ENCODE peak calls at places on chromosomes 5 and 9, in six cellular contexts. One of them, this sample, is unnamed.

GRCh38 chr5:132840896-132841818 is 10.7 kb upstream of the SHROOM1 start:
- DNase-seq in IMR-90: peak; percentile 34
- DNase-seq in mesenchymal stem cell: peak; percentile 71
- DNase-seq in H1: no peak
- DNase-seq in neuronal stem cell: no peak
- DNase-seq in mesendoderm: no peak
- DNase-seq in this sample: peak; percentile 63

GRCh38 chr9:78215706-78216105 is 20.2 kb upstream of the CEP78 start:
- DNase-seq in H1: no peak
- DNase-seq in neuronal stem cell: no peak
- DNase-seq in IMR-90: peak; percentile 31
- DNase-seq in mesenchymal stem cell: peak; percentile 13
- DNase-seq in mesendoderm: peak; percentile 53
- DNase-seq in this sample: peak; percentile 81

GRCh38 chr5:83142526-83142925 is 65.2 kb downstream of the XRCC4 start:
- DNase-seq in neuronal stem cell: no peak
- DNase-seq in H1: no peak
- DNase-seq in mesendoderm: no peak
- DNase-seq in mesenchymal stem cell: no peak
- DNase-seq in IMR-90: no peak
- DNase-seq in this sample: no peak

GRCh38 chr5:164204338-164204946 is 699.0 kb downstream of the MAT2B start:
- DNase-seq in mesendoderm: no peak
- DNase-seq in mesenchymal stem cell: no peak
- DNase-seq in IMR-90: peak; percentile 75
- DNase-seq in neuronal stem cell: no peak
- DNase-seq in H1: no peak
- DNase-seq in this sample: no peak

GRCh38 chr9:13513710-13514444 is 234.4 kb upstream of the MPDZ start:
- DNase-seq in mesendoderm: peak; percentile 67
- DNase-seq in IMR-90: no peak
- DNase-seq in H1: peak; percentile 52
- DNase-seq in mesenchymal stem cell: peak; percentile 19
- DNase-seq in neuronal stem cell: peak; percentile 29
- DNase-seq in this sample: peak; percentile 44

GRCh38 chr5:103772248-103772647 is 209.7 kb upstream of the NUDT12 start:
- DNase-seq in mesenchymal stem cell: no peak
- DNase-seq in H1: no peak
- DNase-seq in mesendoderm: no peak
- DNase-seq in neuronal stem cell: no peak
- DNase-seq in IMR-90: no peak
- DNase-seq in this sample: no peak

GRCh38 chr9:22040760-22041159 is 31.7 kb upstream of the CDKN2B start:
- DNase-seq in mesendoderm: no peak
- DNase-seq in mesenchymal stem cell: peak; percentile 70
- DNase-seq in H1: no peak
- DNase-seq in IMR-90: peak; percentile 69
- DNase-seq in neuronal stem cell: no peak
- DNase-seq in this sample: no peak

GRCh38 chr5:57338068-57338848 is 144.4 kb downstream of the ACTBL2 start:
- DNase-seq in mesendoderm: peak; percentile 71
- DNase-seq in neuronal stem cell: no peak
- DNase-seq in IMR-90: no peak
- DNase-seq in mesenchymal stem cell: no peak
- DNase-seq in H1: no peak
- DNase-seq in this sample: peak; percentile 65

GRCh38 chr9:20524776-20525175 is 97.5 kb downstream of the MLLT3 start:
- DNase-seq in IMR-90: no peak
- DNase-seq in mesendoderm: peak; percentile 67
- DNase-seq in mesenchymal stem cell: no peak
- DNase-seq in neuronal stem cell: no peak
- DNase-seq in H1: peak; percentile 79
- DNase-seq in this sample: no peak

GRCh38 chr9:104772707-104773106 is 8.8 kb downstream of the NIPSNAP3B start:
- DNase-seq in IMR-90: no peak
- DNase-seq in mesenchymal stem cell: no peak
- DNase-seq in neuronal stem cell: no peak
- DNase-seq in H1: no peak
- DNase-seq in mesendoderm: no peak
- DNase-seq in this sample: no peak

GRCh38 chr5:138817241-138817640 is 57.9 kb downstream of the LRRTM2 start:
- DNase-seq in neuronal stem cell: no peak
- DNase-seq in H1: no peak
- DNase-seq in IMR-90: no peak
- DNase-seq in mesenchymal stem cell: no peak
- DNase-seq in mesendoderm: no peak
- DNase-seq in this sample: no peak

GRCh38 chr5:81556809-81557208 is 162.9 kb upstream of the ACOT12 start:
- DNase-seq in mesendoderm: no peak
- DNase-seq in H1: no peak
- DNase-seq in neuronal stem cell: no peak
- DNase-seq in mesenchymal stem cell: no peak
- DNase-seq in IMR-90: no peak
- DNase-seq in this sample: no peak

GRCh38 chr5:157828031-157828948 is 30.7 kb downstream of the CLINT1 start:
- DNase-seq in IMR-90: no peak
- DNase-seq in mesendoderm: no peak
- DNase-seq in neuronal stem cell: no peak
- DNase-seq in mesenchymal stem cell: no peak
- DNase-seq in H1: no peak
- DNase-seq in this sample: no peak

GRCh38 chr5:1210832-1211251 is 9.4 kb downstream of the SLC6A19 start:
- DNase-seq in IMR-90: no peak
- DNase-seq in H1: no peak
- DNase-seq in mesenchymal stem cell: no peak
- DNase-seq in mesendoderm: no peak
- DNase-seq in neuronal stem cell: no peak
- DNase-seq in this sample: no peak

GRCh38 chr5:442335-443238 is at the start of gene EXOC3:
- DNase-seq in neuronal stem cell: peak; percentile 63
- DNase-seq in mesendoderm: peak; percentile 74
- DNase-seq in mesenchymal stem cell: peak; percentile 77
- DNase-seq in IMR-90: peak; percentile 56
- DNase-seq in H1: peak; percentile 81
- DNase-seq in this sample: peak; percentile 65

GRCh38 chr5:32628049-32628803 is 42.9 kb downstream of the SUB1 start:
- DNase-seq in mesenchymal stem cell: no peak
- DNase-seq in H1: no peak
- DNase-seq in mesendoderm: no peak
- DNase-seq in neuronal stem cell: no peak
- DNase-seq in IMR-90: peak; percentile 85
- DNase-seq in this sample: peak; percentile 54

GRCh38 chr9:76200730-76201129 is 193.5 kb downstream of the RFK start:
- DNase-seq in neuronal stem cell: no peak
- DNase-seq in mesenchymal stem cell: no peak
- DNase-seq in IMR-90: no peak
- DNase-seq in H1: no peak
- DNase-seq in mesendoderm: no peak
- DNase-seq in this sample: no peak

GRCh38 chr9:75531588-75531987 is 358.9 kb upstream of the PCSK5 start:
- DNase-seq in mesendoderm: no peak
- DNase-seq in mesenchymal stem cell: no peak
- DNase-seq in H1: no peak
- DNase-seq in IMR-90: no peak
- DNase-seq in neuronal stem cell: no peak
- DNase-seq in this sample: no peak

GRCh38 chr5:35248843-35249780 is 18.8 kb upstream of the PRLR start:
- DNase-seq in neuronal stem cell: no peak
- DNase-seq in IMR-90: peak; percentile 8
- DNase-seq in mesenchymal stem cell: peak; percentile 39
- DNase-seq in mesendoderm: no peak
- DNase-seq in H1: no peak
- DNase-seq in this sample: no peak

GRCh38 chr9:136659861-136660784 is 2.6 kb upstream of the EGFL7 start:
- DNase-seq in mesendoderm: no peak
- DNase-seq in neuronal stem cell: no peak
- DNase-seq in mesenchymal stem cell: no peak
- DNase-seq in H1: peak; percentile 42
- DNase-seq in IMR-90: no peak
- DNase-seq in this sample: no peak

GRCh38 chr5:127425868-127426267 is 91.6 kb upstream of the PRRC1 start:
- DNase-seq in mesenchymal stem cell: no peak
- DNase-seq in mesendoderm: no peak
- DNase-seq in neuronal stem cell: no peak
- DNase-seq in IMR-90: no peak
- DNase-seq in H1: no peak
- DNase-seq in this sample: no peak

GRCh38 chr5:178241259-178241658 is 8.7 kb upstream of the PHYKPL start:
- DNase-seq in IMR-90: no peak
- DNase-seq in H1: no peak
- DNase-seq in mesenchymal stem cell: no peak
- DNase-seq in mesendoderm: no peak
- DNase-seq in neuronal stem cell: no peak
- DNase-seq in this sample: no peak

GRCh38 chr5:88724201-88724600 is 158.8 kb downstream of the MEF2C start:
- DNase-seq in IMR-90: peak; percentile 29
- DNase-seq in mesendoderm: no peak
- DNase-seq in neuronal stem cell: no peak
- DNase-seq in mesenchymal stem cell: peak; percentile 20
- DNase-seq in H1: no peak
- DNase-seq in this sample: no peak

DNA sequence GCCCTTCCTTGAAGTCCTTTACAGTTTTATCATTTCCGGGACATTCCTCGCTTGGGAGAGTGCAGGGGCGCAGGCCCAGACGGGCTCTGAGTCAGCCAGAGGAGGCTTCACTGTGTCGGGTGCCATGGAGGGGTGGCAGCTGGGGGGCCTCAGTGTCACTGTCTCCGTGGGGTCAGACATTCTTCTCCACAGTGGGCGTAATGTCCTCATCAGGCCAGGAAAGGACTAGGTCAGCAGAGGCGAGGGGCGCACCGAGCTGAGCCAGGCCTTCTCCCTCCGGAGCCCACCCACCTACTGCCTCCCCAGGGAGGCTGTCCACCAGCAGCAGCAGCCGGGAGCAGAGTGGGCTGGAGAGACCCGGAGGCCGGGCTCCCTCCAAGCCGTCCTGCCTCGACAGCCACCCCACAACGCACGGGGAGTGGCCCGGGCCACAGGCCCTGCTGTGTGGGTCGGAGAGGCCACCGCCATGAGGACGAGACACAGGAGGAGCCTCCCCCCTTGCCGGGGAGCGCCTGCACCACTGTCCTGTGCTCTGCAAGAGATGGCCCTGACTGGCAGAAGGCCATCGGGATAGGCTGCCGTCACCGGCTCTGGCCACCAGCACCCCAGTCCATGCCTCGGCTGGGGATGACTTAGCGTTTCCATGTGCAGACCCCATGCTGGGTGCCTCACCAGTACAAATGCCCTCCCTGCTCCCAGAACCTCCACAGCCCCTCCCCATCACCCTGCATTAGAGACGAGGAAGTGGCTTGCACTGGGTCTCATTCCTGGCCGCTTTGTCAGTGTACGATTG is 26.5 kb downstream of the SARDH start:
- DNase-seq in mesenchymal stem cell: peak; percentile 89
- DNase-seq in H1: no peak
- DNase-seq in mesendoderm: no peak
- DNase-seq in neuronal stem cell: no peak
- DNase-seq in IMR-90: peak; percentile 85
- DNase-seq in this sample: no peak
- H3K4me2 ChIP-seq in mesenchymal stem cell: peak overlapping the region; percentile 10
- H3K4me2 ChIP-seq in H1: no peak overlapping the region
- H3K4me2 ChIP-seq in mesendoderm: no peak overlapping the region
- H3K4me2 ChIP-seq in neuronal stem cell: no peak overlapping the region
- H3K4me2 ChIP-seq in IMR-90: peak overlapping the region; percentile 43
- H3K4me2 ChIP-seq in this sample: no peak overlapping the region

DNA sequence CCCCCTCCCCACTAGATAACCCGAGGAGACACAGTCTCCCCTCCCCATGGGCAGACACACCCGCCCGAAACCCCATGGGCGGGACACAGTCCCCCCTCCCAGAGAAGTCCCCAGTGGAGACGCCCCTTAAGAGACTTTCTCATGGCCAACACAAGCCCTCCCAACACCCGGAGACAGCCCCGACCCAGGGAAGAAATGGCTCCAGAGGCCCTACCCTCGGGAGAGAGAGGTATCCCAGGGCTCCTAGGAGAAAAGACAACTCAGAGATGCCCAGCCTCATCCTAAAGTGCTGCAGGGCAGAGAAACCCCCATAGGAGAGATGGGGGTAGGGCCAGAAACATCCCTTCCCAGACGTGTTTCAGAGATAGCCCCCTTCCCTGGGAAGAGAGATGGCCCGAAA is 27.4 kb downstream of the PCDH1 start:
- DNase-seq in H1: peak; percentile 66
- DNase-seq in mesenchymal stem cell: no peak
- DNase-seq in mesendoderm: peak; percentile 70
- DNase-seq in neuronal stem cell: no peak
- DNase-seq in IMR-90: no peak
- DNase-seq in this sample: no peak
- H3K4ac ChIP-seq in H1: no peak overlapping the region
- H3K4ac ChIP-seq in mesenchymal stem cell: peak overlapping the region; percentile 15
- H3K4ac ChIP-seq in mesendoderm: peak overlapping the region; percentile 91
- H3K4ac ChIP-seq in neuronal stem cell: no peak overlapping the region
- H3K4ac ChIP-seq in IMR-90: peak overlapping the region; percentile 77
- H3K4ac ChIP-seq in this sample: peak overlapping the region; percentile 88

GRCh38 chr5:150692276-150692675 is 8.6 kb downstream of the RBM22 start:
- DNase-seq in IMR-90: no peak
- DNase-seq in neuronal stem cell: no peak
- DNase-seq in mesenchymal stem cell: no peak
- DNase-seq in H1: no peak
- DNase-seq in mesendoderm: no peak
- DNase-seq in this sample: no peak
- H3K36me3 ChIP-seq in IMR-90: peaks cover 47% of the 10 kb centered on the region
- H3K36me3 ChIP-seq in neuronal stem cell: peaks cover 47% of the 10 kb centered on the region
- H3K36me3 ChIP-seq in mesenchymal stem cell: peaks cover 31% of the 10 kb centered on the region
- H3K36me3 ChIP-seq in H1: peaks cover 29% of the 10 kb centered on the region
- H3K36me3 ChIP-seq in mesendoderm: peaks cover 24% of the 10 kb centered on the region
- H3K36me3 ChIP-seq in this sample: peaks cover 24% of the 10 kb centered on the region

DNA sequence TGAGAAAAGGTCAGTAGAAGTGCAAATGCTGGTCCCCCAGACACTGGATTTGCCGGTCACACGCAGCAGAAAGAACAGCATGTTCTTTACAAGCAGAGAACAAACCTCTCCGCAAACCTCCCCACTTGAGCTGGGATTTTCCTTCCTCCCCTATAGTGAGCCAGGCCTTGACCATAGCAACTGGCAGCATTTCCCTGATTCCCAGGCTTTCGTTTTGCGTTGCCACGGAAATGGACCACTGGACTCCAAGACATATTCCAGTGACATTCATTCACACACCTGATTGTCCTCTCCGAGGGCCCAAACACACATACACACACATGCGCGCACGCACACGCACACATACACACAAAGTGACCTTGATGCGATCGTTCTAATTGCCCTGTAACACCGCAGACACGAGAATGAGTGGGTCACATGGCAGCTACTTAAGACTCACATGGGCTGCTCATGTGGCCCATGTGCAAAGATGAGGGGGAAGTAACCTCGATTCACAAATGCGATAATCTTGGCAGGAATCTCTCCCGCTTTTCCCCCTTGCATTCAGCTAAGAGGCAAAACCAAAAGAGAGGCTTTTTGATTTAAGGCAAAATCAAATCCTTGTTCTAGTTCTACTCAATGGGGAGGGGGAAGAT is 80.9 kb upstream of the CPEB4 start:
- DNase-seq in neuronal stem cell: no peak
- DNase-seq in H1: no peak
- DNase-seq in IMR-90: no peak
- DNase-seq in mesenchymal stem cell: no peak
- DNase-seq in mesendoderm: no peak
- DNase-seq in this sample: no peak
- H3K4me2 ChIP-seq in neuronal stem cell: no peak overlapping the region
- H3K4me2 ChIP-seq in H1: no peak overlapping the region
- H3K4me2 ChIP-seq in IMR-90: no peak overlapping the region
- H3K4me2 ChIP-seq in mesenchymal stem cell: no peak overlapping the region
- H3K4me2 ChIP-seq in mesendoderm: no peak overlapping the region
- H3K4me2 ChIP-seq in this sample: no peak overlapping the region

GRCh38 chr9:127805620-127806019 is 2.9 kb downstream of the FPGS start:
- DNase-seq in mesenchymal stem cell: no peak
- DNase-seq in neuronal stem cell: no peak
- DNase-seq in H1: peak; percentile 87
- DNase-seq in mesendoderm: peak; percentile 77
- DNase-seq in IMR-90: no peak
- DNase-seq in this sample: no peak
- H3K4ac ChIP-seq in mesenchymal stem cell: no peak overlapping the region
- H3K4ac ChIP-seq in neuronal stem cell: no peak overlapping the region
- H3K4ac ChIP-seq in H1: no peak overlapping the region
- H3K4ac ChIP-seq in mesendoderm: no peak overlapping the region
- H3K4ac ChIP-seq in IMR-90: no peak overlapping the region
- H3K4ac ChIP-seq in this sample: no peak overlapping the region

This sample was measured in trophoblast cell.